ENCODE peak calls at places on chromosomes 12 and 14, in four cellular contexts. One of them, this sample, is unnamed.

GRCh38 chr14:22908601-22909000 is 10.3 kb downstream of the RBM23 start:
- DNase-seq in mucosa of gallbladder: no peak
- DNase-seq in CMK: no peak
- DNase-seq in islet precursor cell: no peak
- DNase-seq in this sample: no peak

GRCh38 chr14:90301580-90302181 is 30.1 kb downstream of the NRDE2 start:
- DNase-seq in mucosa of gallbladder: no peak
- DNase-seq in CMK: no peak
- DNase-seq in islet precursor cell: no peak
- DNase-seq in this sample: peak

GRCh38 chr12:60805340-60805739 is 1209.5 kb downstream of the SLC16A7 start:
- DNase-seq in mucosa of gallbladder: no peak
- DNase-seq in CMK: no peak
- DNase-seq in islet precursor cell: no peak
- DNase-seq in this sample: no peak

GRCh38 chr14:104650057-104650980 is 39.1 kb upstream of the INF2 start:
- DNase-seq in mucosa of gallbladder: peak
- DNase-seq in CMK: peak
- DNase-seq in islet precursor cell: peak
- DNase-seq in this sample: no peak

GRCh38 chr14:93533864-93534263 is 103.1 kb downstream of the UNC79 start:
- DNase-seq in mucosa of gallbladder: no peak
- DNase-seq in CMK: no peak
- DNase-seq in islet precursor cell: no peak
- DNase-seq in this sample: peak

GRCh38 chr12:39788235-39788634 is 168.6 kb upstream of the ABCD2 start:
- DNase-seq in mucosa of gallbladder: no peak
- DNase-seq in CMK: no peak
- DNase-seq in islet precursor cell: no peak
- DNase-seq in this sample: no peak

GRCh38 chr12:72747460-72747859 is 475.3 kb downstream of the TRHDE start:
- DNase-seq in mucosa of gallbladder: no peak
- DNase-seq in CMK: no peak
- DNase-seq in islet precursor cell: peak
- DNase-seq in this sample: no peak

GRCh38 chr14:75201087-75201486 is 24.7 kb upstream of the TMED10 start:
- DNase-seq in mucosa of gallbladder: no peak
- DNase-seq in CMK: no peak
- DNase-seq in islet precursor cell: no peak
- DNase-seq in this sample: no peak

GRCh38 chr14:92407395-92407794 is 84.4 kb downstream of the SLC24A4 start:
- DNase-seq in mucosa of gallbladder: no peak
- DNase-seq in CMK: no peak
- DNase-seq in islet precursor cell: no peak
- DNase-seq in this sample: no peak

GRCh38 chr12:5568325-5568981 is 136.5 kb downstream of the NTF3 start:
- DNase-seq in mucosa of gallbladder: no peak
- DNase-seq in CMK: no peak
- DNase-seq in islet precursor cell: peak
- DNase-seq in this sample: no peak

GRCh38 chr12:100767950-100768349 is 26.6 kb upstream of the ANO4 start:
- DNase-seq in mucosa of gallbladder: no peak
- DNase-seq in CMK: no peak
- DNase-seq in islet precursor cell: no peak
- DNase-seq in this sample: no peak

GRCh38 chr12:103470664-103471063 is 25.1 kb downstream of the C12orf42 start:
- DNase-seq in mucosa of gallbladder: no peak
- DNase-seq in CMK: no peak
- DNase-seq in islet precursor cell: no peak
- DNase-seq in this sample: no peak

GRCh38 chr12:26823391-26823790 is 9.6 kb downstream of the ITPR2 start:
- DNase-seq in mucosa of gallbladder: no peak
- DNase-seq in CMK: no peak
- DNase-seq in islet precursor cell: no peak
- DNase-seq in this sample: no peak

GRCh38 chr14:22303589-22304195 is 285.3 kb downstream of the DAD1 start:
- DNase-seq in mucosa of gallbladder: no peak
- DNase-seq in CMK: no peak
- DNase-seq in islet precursor cell: no peak
- DNase-seq in this sample: no peak

GRCh38 chr14:75144944-75145343 is 18.1 kb upstream of the NEK9 start:
- DNase-seq in mucosa of gallbladder: no peak
- DNase-seq in CMK: no peak
- DNase-seq in islet precursor cell: no peak
- DNase-seq in this sample: peak

GRCh38 chr12:58298793-58299192 is 357.4 kb downstream of the ATP23 start:
- DNase-seq in mucosa of gallbladder: no peak
- DNase-seq in CMK: no peak
- DNase-seq in islet precursor cell: no peak
- DNase-seq in this sample: no peak

GRCh38 chr12:42385341-42385841 is 59.4 kb downstream of the PPHLN1 start:
- DNase-seq in mucosa of gallbladder: no peak
- DNase-seq in CMK: peak
- DNase-seq in islet precursor cell: no peak
- DNase-seq in this sample: no peak

GRCh38 chr14:25007832-25008231 is 42.1 kb downstream of the STXBP6 start:
- DNase-seq in mucosa of gallbladder: no peak
- DNase-seq in CMK: no peak
- DNase-seq in islet precursor cell: no peak
- DNase-seq in this sample: no peak

GRCh38 chr12:117013726-117014125 is 85.5 kb downstream of the TESC start:
- DNase-seq in mucosa of gallbladder: no peak
- DNase-seq in CMK: no peak
- DNase-seq in islet precursor cell: no peak
- DNase-seq in this sample: no peak

This sample was measured in GF-D8.